ENCODE peak calls at places on chromosomes 13 and 19, in seven cellular contexts. One of them, this sample, is unnamed.

GRCh38 chr19:10270616-10271394 is at the start of gene ICAM1:
- DNase-seq in astrocyte of the cerebellum: no peak
- DNase-seq in heart left ventricle: peak; percentile 84
- DNase-seq in mammary epithelial cell: peak; percentile 33
- DNase-seq in lower leg skin: peak; percentile 83
- DNase-seq in cardiac muscle cell: no peak
- DNase-seq in stomach: peak; percentile 72
- DNase-seq in this sample: no peak

GRCh38 chr19:29501816-29502580 is 23.8 kb upstream of the VSTM2B start:
- DNase-seq in heart left ventricle: no peak
- DNase-seq in mammary epithelial cell: no peak
- DNase-seq in astrocyte of the cerebellum: no peak
- DNase-seq in lower leg skin: no peak
- DNase-seq in stomach: no peak
- DNase-seq in cardiac muscle cell: no peak
- DNase-seq in this sample: no peak

GRCh38 chr19:45161715-45162463 is 1.1 kb upstream of the NKPD1 start:
- DNase-seq in heart left ventricle: no peak
- DNase-seq in stomach: peak; percentile 56
- DNase-seq in lower leg skin: no peak
- DNase-seq in cardiac muscle cell: peak; percentile 80
- DNase-seq in mammary epithelial cell: no peak
- DNase-seq in astrocyte of the cerebellum: no peak
- DNase-seq in this sample: no peak

GRCh38 chr19:39136225-39136940 is 10.8 kb downstream of the PAK4 start:
- DNase-seq in astrocyte of the cerebellum: no peak
- DNase-seq in lower leg skin: no peak
- DNase-seq in stomach: peak; percentile 51
- DNase-seq in mammary epithelial cell: no peak
- DNase-seq in cardiac muscle cell: no peak
- DNase-seq in heart left ventricle: no peak
- DNase-seq in this sample: no peak

GRCh38 chr19:41753159-41753558 is 2.2 kb upstream of the CEACAM6 start:
- DNase-seq in astrocyte of the cerebellum: no peak
- DNase-seq in heart left ventricle: peak; percentile 37
- DNase-seq in cardiac muscle cell: no peak
- DNase-seq in stomach: peak; percentile 78
- DNase-seq in lower leg skin: peak; percentile 17
- DNase-seq in mammary epithelial cell: peak; percentile 31
- DNase-seq in this sample: no peak

GRCh38 chr19:23787106-23787505 is 28.4 kb upstream of the ZNF681 start:
- DNase-seq in lower leg skin: no peak
- DNase-seq in mammary epithelial cell: peak; percentile 64
- DNase-seq in stomach: no peak
- DNase-seq in astrocyte of the cerebellum: no peak
- DNase-seq in heart left ventricle: no peak
- DNase-seq in cardiac muscle cell: no peak
- DNase-seq in this sample: no peak

GRCh38 chr13:97535619-97536018 is 101.7 kb downstream of the RAP2A start:
- DNase-seq in heart left ventricle: no peak
- DNase-seq in astrocyte of the cerebellum: no peak
- DNase-seq in mammary epithelial cell: peak; percentile 12
- DNase-seq in stomach: no peak
- DNase-seq in lower leg skin: no peak
- DNase-seq in cardiac muscle cell: no peak
- DNase-seq in this sample: no peak

GRCh38 chr19:30959011-30959410 is 390.2 kb downstream of the TSHZ3 start:
- DNase-seq in cardiac muscle cell: no peak
- DNase-seq in astrocyte of the cerebellum: no peak
- DNase-seq in stomach: no peak
- DNase-seq in lower leg skin: no peak
- DNase-seq in mammary epithelial cell: no peak
- DNase-seq in heart left ventricle: no peak
- DNase-seq in this sample: no peak

GRCh38 chr13:86946734-86947133 is 724.4 kb upstream of the SLITRK5 start:
- DNase-seq in mammary epithelial cell: no peak
- DNase-seq in lower leg skin: no peak
- DNase-seq in heart left ventricle: no peak
- DNase-seq in stomach: no peak
- DNase-seq in astrocyte of the cerebellum: no peak
- DNase-seq in cardiac muscle cell: no peak
- DNase-seq in this sample: no peak

GRCh38 chr19:39224910-39225309 is 19.9 kb downstream of the IFNL3 start:
- DNase-seq in heart left ventricle: no peak
- DNase-seq in lower leg skin: no peak
- DNase-seq in stomach: no peak
- DNase-seq in astrocyte of the cerebellum: no peak
- DNase-seq in cardiac muscle cell: no peak
- DNase-seq in mammary epithelial cell: no peak
- DNase-seq in this sample: no peak

DNA sequence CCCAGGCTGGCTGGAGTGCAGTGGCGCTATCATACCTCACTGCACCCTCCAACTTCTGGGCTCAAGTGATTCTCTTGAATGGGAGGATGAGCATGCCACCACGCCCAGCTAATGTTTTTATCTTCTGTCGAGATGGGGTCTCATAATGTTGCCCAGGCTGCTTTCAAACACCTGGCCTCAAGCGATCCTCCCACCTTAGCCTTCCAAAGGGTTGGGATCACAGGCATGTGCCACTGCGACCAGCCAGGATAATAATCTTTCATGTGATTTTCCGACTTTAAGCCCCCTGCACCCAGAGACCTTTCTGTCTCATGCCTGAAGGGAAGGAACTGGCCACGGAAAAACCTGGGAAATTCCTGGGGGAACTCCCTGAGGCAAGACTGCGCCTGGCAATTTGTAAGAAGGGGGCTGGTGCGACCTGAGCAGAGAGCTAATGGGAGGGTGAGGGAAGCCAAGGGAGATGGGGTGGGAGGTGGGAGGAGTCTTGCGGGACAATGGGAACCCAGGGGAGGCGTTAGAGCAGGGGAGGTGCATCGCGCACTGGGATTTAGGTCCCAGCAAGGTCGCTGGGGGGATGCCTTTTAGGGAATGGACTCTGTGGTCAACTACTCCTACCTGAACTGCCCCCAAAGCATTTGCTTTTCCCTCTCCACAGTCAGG is 1.2 kb upstream of the CCDC124 start:
- DNase-seq in astrocyte of the cerebellum: no peak
- DNase-seq in heart left ventricle: no peak
- DNase-seq in stomach: no peak
- DNase-seq in lower leg skin: no peak
- DNase-seq in mammary epithelial cell: peak; percentile 73
- DNase-seq in cardiac muscle cell: peak; percentile 38
- DNase-seq in this sample: no peak
- H3K4me3 ChIP-seq in astrocyte of the cerebellum: peak overlapping the region; percentile 81
- H3K4me3 ChIP-seq in heart left ventricle: peak overlapping the region; percentile 88
- H3K4me3 ChIP-seq in stomach: peak overlapping the region; percentile 87
- H3K4me3 ChIP-seq in lower leg skin: no peak overlapping the region
- H3K4me3 ChIP-seq in mammary epithelial cell: no peak overlapping the region
- H3K4me3 ChIP-seq in cardiac muscle cell: peak overlapping the region; percentile 87
- H3K4me3 ChIP-seq in this sample: no peak overlapping the region

DNA sequence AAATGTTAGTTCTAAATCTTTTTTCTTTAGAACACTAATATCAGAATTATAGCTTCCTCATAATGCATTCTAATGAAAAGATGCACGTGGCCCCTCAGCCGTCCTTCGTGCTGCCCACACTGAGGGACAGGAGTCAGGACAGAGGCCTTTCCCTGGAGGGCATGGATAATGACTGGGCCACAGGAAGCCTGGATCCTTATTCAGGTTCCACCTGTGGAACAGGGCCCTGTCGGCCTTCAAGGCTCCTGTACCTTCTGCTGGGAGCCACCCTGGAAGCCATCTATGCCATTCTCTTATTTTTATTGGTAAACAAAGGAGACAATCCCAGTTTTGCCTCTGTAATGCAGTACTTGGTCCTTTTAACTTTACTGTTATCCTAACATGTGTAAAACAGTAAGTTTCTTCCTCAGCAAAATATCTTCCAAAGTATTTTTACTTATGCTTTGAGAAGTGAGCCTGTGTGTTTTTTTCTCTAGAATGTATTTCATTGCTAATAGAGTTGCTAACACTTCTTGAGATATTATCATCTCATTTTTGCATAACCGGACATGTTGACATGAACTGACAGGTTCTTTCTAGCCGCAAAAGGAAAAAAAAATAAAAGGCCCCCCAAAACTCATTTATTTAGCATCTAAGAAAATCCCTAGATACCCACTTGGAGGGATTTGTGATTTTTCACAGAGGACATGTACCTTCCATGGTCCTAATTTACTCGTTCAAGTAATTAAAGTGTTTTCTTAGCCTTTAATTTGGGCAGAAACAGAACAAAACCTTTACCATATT is 6.0 kb downstream of the GPR183 start:
- DNase-seq in cardiac muscle cell: no peak
- DNase-seq in mammary epithelial cell: no peak
- DNase-seq in heart left ventricle: no peak
- DNase-seq in lower leg skin: no peak
- DNase-seq in astrocyte of the cerebellum: no peak
- DNase-seq in stomach: no peak
- DNase-seq in this sample: no peak
- H3K4me3 ChIP-seq in cardiac muscle cell: no peak overlapping the region
- H3K4me3 ChIP-seq in mammary epithelial cell: no peak overlapping the region
- H3K4me3 ChIP-seq in heart left ventricle: no peak overlapping the region
- H3K4me3 ChIP-seq in lower leg skin: no peak overlapping the region
- H3K4me3 ChIP-seq in astrocyte of the cerebellum: no peak overlapping the region
- H3K4me3 ChIP-seq in stomach: no peak overlapping the region
- H3K4me3 ChIP-seq in this sample: no peak overlapping the region

DNA sequence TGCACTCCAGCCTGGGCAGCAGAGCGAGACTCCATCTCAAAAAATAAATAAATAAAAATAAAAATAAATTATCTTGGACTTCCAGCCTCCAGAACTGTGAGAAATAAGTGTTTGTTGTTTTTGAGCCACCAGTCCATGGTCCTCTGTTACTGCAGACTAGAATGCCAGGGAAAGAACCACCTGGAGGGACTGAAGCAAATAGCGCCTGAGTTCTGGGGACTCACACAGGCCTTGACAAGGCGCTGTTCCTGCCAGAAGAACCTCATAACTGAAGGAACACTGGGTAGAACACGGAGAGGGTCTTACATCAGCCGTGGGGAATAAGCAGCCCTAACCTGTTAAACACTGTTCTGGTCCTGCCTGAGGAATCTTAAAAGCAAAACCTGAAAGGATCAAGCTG is 8.4 kb upstream of the LENG8 start:
- DNase-seq in heart left ventricle: no peak
- DNase-seq in mammary epithelial cell: no peak
- DNase-seq in stomach: no peak
- DNase-seq in astrocyte of the cerebellum: no peak
- DNase-seq in cardiac muscle cell: no peak
- DNase-seq in lower leg skin: no peak
- DNase-seq in this sample: no peak
- H3K4me3 ChIP-seq in heart left ventricle: no peak overlapping the region
- H3K4me3 ChIP-seq in mammary epithelial cell: no peak overlapping the region
- H3K4me3 ChIP-seq in stomach: no peak overlapping the region
- H3K4me3 ChIP-seq in astrocyte of the cerebellum: no peak overlapping the region
- H3K4me3 ChIP-seq in cardiac muscle cell: no peak overlapping the region
- H3K4me3 ChIP-seq in lower leg skin: no peak overlapping the region
- H3K4me3 ChIP-seq in this sample: no peak overlapping the region

GRCh38 chr13:71290963-71291937 is 575.8 kb downstream of the DACH1 start:
- DNase-seq in lower leg skin: peak; percentile 16
- DNase-seq in astrocyte of the cerebellum: no peak
- DNase-seq in cardiac muscle cell: no peak
- DNase-seq in stomach: no peak
- DNase-seq in heart left ventricle: peak; percentile 28
- DNase-seq in mammary epithelial cell: peak; percentile 43
- DNase-seq in this sample: peak; percentile 5
- H3K4me3 ChIP-seq in lower leg skin: no peak overlapping the region
- H3K4me3 ChIP-seq in astrocyte of the cerebellum: no peak overlapping the region
- H3K4me3 ChIP-seq in cardiac muscle cell: no peak overlapping the region
- H3K4me3 ChIP-seq in stomach: peak overlapping the region; percentile 35
- H3K4me3 ChIP-seq in heart left ventricle: peak overlapping the region; percentile 58
- H3K4me3 ChIP-seq in mammary epithelial cell: peak overlapping the region; percentile 37
- H3K4me3 ChIP-seq in this sample: no peak overlapping the region

GRCh38 chr13:48571121-48571901 is 38.4 kb upstream of the RCBTB2 start:
- DNase-seq in stomach: no peak
- DNase-seq in heart left ventricle: no peak
- DNase-seq in astrocyte of the cerebellum: peak; percentile 75
- DNase-seq in cardiac muscle cell: peak; percentile 36
- DNase-seq in lower leg skin: no peak
- DNase-seq in mammary epithelial cell: peak; percentile 43
- DNase-seq in this sample: no peak
- H3K4me3 ChIP-seq in stomach: no peak overlapping the region
- H3K4me3 ChIP-seq in heart left ventricle: peak overlapping the region; percentile 31
- H3K4me3 ChIP-seq in astrocyte of the cerebellum: no peak overlapping the region
- H3K4me3 ChIP-seq in cardiac muscle cell: no peak overlapping the region
- H3K4me3 ChIP-seq in lower leg skin: no peak overlapping the region
- H3K4me3 ChIP-seq in mammary epithelial cell: no peak overlapping the region
- H3K4me3 ChIP-seq in this sample: no peak overlapping the region

GRCh38 chr19:3670796-3671679 is 29.2 kb downstream of the PIP5K1C start:
- DNase-seq in heart left ventricle: peak; percentile 90
- DNase-seq in mammary epithelial cell: no peak
- DNase-seq in cardiac muscle cell: no peak
- DNase-seq in stomach: peak; percentile 30
- DNase-seq in lower leg skin: peak; percentile 46
- DNase-seq in astrocyte of the cerebellum: no peak
- DNase-seq in this sample: no peak
- H3K4me3 ChIP-seq in heart left ventricle: peak overlapping the region; percentile 54
- H3K4me3 ChIP-seq in mammary epithelial cell: no peak overlapping the region
- H3K4me3 ChIP-seq in cardiac muscle cell: no peak overlapping the region
- H3K4me3 ChIP-seq in stomach: peak overlapping the region; percentile 22
- H3K4me3 ChIP-seq in lower leg skin: no peak overlapping the region
- H3K4me3 ChIP-seq in astrocyte of the cerebellum: no peak overlapping the region
- H3K4me3 ChIP-seq in this sample: no peak overlapping the region

GRCh38 chr19:47445937-47446402 is 25.7 kb downstream of the SLC8A2 start:
- DNase-seq in mammary epithelial cell: no peak
- DNase-seq in astrocyte of the cerebellum: no peak
- DNase-seq in lower leg skin: no peak
- DNase-seq in heart left ventricle: no peak
- DNase-seq in stomach: peak; percentile 43
- DNase-seq in cardiac muscle cell: peak; percentile 49
- DNase-seq in this sample: no peak
- H3K4me3 ChIP-seq in mammary epithelial cell: no peak overlapping the region
- H3K4me3 ChIP-seq in astrocyte of the cerebellum: no peak overlapping the region
- H3K4me3 ChIP-seq in lower leg skin: no peak overlapping the region
- H3K4me3 ChIP-seq in heart left ventricle: no peak overlapping the region
- H3K4me3 ChIP-seq in stomach: no peak overlapping the region
- H3K4me3 ChIP-seq in cardiac muscle cell: no peak overlapping the region
- H3K4me3 ChIP-seq in this sample: no peak overlapping the region

GRCh38 chr19:1469936-1470863 is 8.8 kb downstream of the C19orf25 start:
- DNase-seq in lower leg skin: no peak
- DNase-seq in mammary epithelial cell: no peak
- DNase-seq in astrocyte of the cerebellum: no peak
- DNase-seq in cardiac muscle cell: peak; percentile 48
- DNase-seq in stomach: peak; percentile 57
- DNase-seq in heart left ventricle: no peak
- DNase-seq in this sample: no peak
- H3K4me3 ChIP-seq in lower leg skin: no peak overlapping the region
- H3K4me3 ChIP-seq in mammary epithelial cell: peak overlapping the region; percentile 26
- H3K4me3 ChIP-seq in astrocyte of the cerebellum: peak overlapping the region; percentile 14
- H3K4me3 ChIP-seq in cardiac muscle cell: peak overlapping the region; percentile 31
- H3K4me3 ChIP-seq in stomach: peak overlapping the region; percentile 34
- H3K4me3 ChIP-seq in heart left ventricle: peak overlapping the region; percentile 61
- H3K4me3 ChIP-seq in this sample: peak overlapping the region; percentile 4

This sample was measured in kidney epithelial cell.